ENCODE peak calls at places on chromosomes 4 and X, in ten cellular contexts. One of them, this sample, is unnamed.
A peak's percentile ranks its signal among the peaks of the same experiment; 100 is the strongest.

GRCh38 chr4:80926446-80926845 is 104.1 kb upstream of the BMP3 start:
- DNase-seq in NCI-H1048: no peak
- DNase-seq in fibroblast of mammary gland: peak; percentile 15
- DNase-seq in RKO: peak; percentile 59
- DNase-seq in GM12891: no peak
- DNase-seq in activated CD4-positive, CD25-positive, alpha-beta regulatory T cell treated with anti-CD3 and anti-CD28 coated beads, Interleukin-2, amount 50 U/mL, for 16 hours: no peak
- DNase-seq in choroid plexus epithelial cell: peak; percentile 20
- DNase-seq in astrocyte of the spinal cord: peak; percentile 8
- DNase-seq in mesendoderm: no peak
- DNase-seq in islet precursor cell: no peak
- DNase-seq in this sample: no peak

GRCh38 chr4:124253080-124253479 is 459.5 kb downstream of the ANKRD50 start:
- DNase-seq in NCI-H1048: no peak
- DNase-seq in fibroblast of mammary gland: no peak
- DNase-seq in RKO: no peak
- DNase-seq in GM12891: no peak
- DNase-seq in activated CD4-positive, CD25-positive, alpha-beta regulatory T cell treated with anti-CD3 and anti-CD28 coated beads, Interleukin-2, amount 50 U/mL, for 16 hours: no peak
- DNase-seq in choroid plexus epithelial cell: no peak
- DNase-seq in astrocyte of the spinal cord: no peak
- DNase-seq in mesendoderm: no peak
- DNase-seq in islet precursor cell: no peak
- DNase-seq in this sample: no peak

GRCh38 chrX:16559206-16559619 is 90.7 kb upstream of the S100G start:
- DNase-seq in NCI-H1048: no peak
- DNase-seq in fibroblast of mammary gland: peak; percentile 88
- DNase-seq in RKO: no peak
- DNase-seq in GM12891: no peak
- DNase-seq in activated CD4-positive, CD25-positive, alpha-beta regulatory T cell treated with anti-CD3 and anti-CD28 coated beads, Interleukin-2, amount 50 U/mL, for 16 hours: no peak
- DNase-seq in choroid plexus epithelial cell: no peak
- DNase-seq in astrocyte of the spinal cord: no peak
- DNase-seq in mesendoderm: no peak
- DNase-seq in islet precursor cell: no peak
- DNase-seq in this sample: no peak

GRCh38 chr4:101515566-101515965 is 168.2 kb upstream of the PPP3CA start:
- DNase-seq in NCI-H1048: no peak
- DNase-seq in fibroblast of mammary gland: no peak
- DNase-seq in RKO: no peak
- DNase-seq in GM12891: no peak
- DNase-seq in activated CD4-positive, CD25-positive, alpha-beta regulatory T cell treated with anti-CD3 and anti-CD28 coated beads, Interleukin-2, amount 50 U/mL, for 16 hours: no peak
- DNase-seq in choroid plexus epithelial cell: no peak
- DNase-seq in astrocyte of the spinal cord: no peak
- DNase-seq in mesendoderm: no peak
- DNase-seq in islet precursor cell: no peak
- DNase-seq in this sample: no peak

GRCh38 chr4:794911-795725 is 30.8 kb downstream of the CPLX1 start:
- DNase-seq in NCI-H1048: no peak
- DNase-seq in fibroblast of mammary gland: no peak
- DNase-seq in RKO: no peak
- DNase-seq in GM12891: no peak
- DNase-seq in activated CD4-positive, CD25-positive, alpha-beta regulatory T cell treated with anti-CD3 and anti-CD28 coated beads, Interleukin-2, amount 50 U/mL, for 16 hours: no peak
- DNase-seq in choroid plexus epithelial cell: no peak
- DNase-seq in astrocyte of the spinal cord: no peak
- DNase-seq in mesendoderm: no peak
- DNase-seq in islet precursor cell: no peak
- DNase-seq in this sample: no peak

GRCh38 chr4:169311643-169312365 is 41.0 kb upstream of the SH3RF1 start:
- DNase-seq in NCI-H1048: no peak
- DNase-seq in fibroblast of mammary gland: peak; percentile 68
- DNase-seq in RKO: peak; percentile 75
- DNase-seq in GM12891: no peak
- DNase-seq in activated CD4-positive, CD25-positive, alpha-beta regulatory T cell treated with anti-CD3 and anti-CD28 coated beads, Interleukin-2, amount 50 U/mL, for 16 hours: no peak
- DNase-seq in choroid plexus epithelial cell: peak; percentile 84
- DNase-seq in astrocyte of the spinal cord: peak; percentile 47
- DNase-seq in mesendoderm: peak; percentile 90
- DNase-seq in islet precursor cell: peak; percentile 79
- DNase-seq in this sample: no peak

GRCh38 chr4:106126062-106126461 is 189.9 kb downstream of the TBCK start:
- DNase-seq in NCI-H1048: no peak
- DNase-seq in fibroblast of mammary gland: no peak
- DNase-seq in RKO: no peak
- DNase-seq in GM12891: no peak
- DNase-seq in activated CD4-positive, CD25-positive, alpha-beta regulatory T cell treated with anti-CD3 and anti-CD28 coated beads, Interleukin-2, amount 50 U/mL, for 16 hours: no peak
- DNase-seq in choroid plexus epithelial cell: no peak
- DNase-seq in astrocyte of the spinal cord: no peak
- DNase-seq in mesendoderm: no peak
- DNase-seq in islet precursor cell: no peak
- DNase-seq in this sample: no peak

GRCh38 chr4:75530556-75531322 is 16.5 kb downstream of the THAP6 start:
- DNase-seq in NCI-H1048: no peak
- DNase-seq in fibroblast of mammary gland: no peak
- DNase-seq in RKO: no peak
- DNase-seq in GM12891: no peak
- DNase-seq in activated CD4-positive, CD25-positive, alpha-beta regulatory T cell treated with anti-CD3 and anti-CD28 coated beads, Interleukin-2, amount 50 U/mL, for 16 hours: no peak
- DNase-seq in choroid plexus epithelial cell: no peak
- DNase-seq in astrocyte of the spinal cord: no peak
- DNase-seq in mesendoderm: no peak
- DNase-seq in islet precursor cell: no peak
- DNase-seq in this sample: no peak

GRCh38 chr4:40916880-40917279 is 167.1 kb downstream of the NSUN7 start:
- DNase-seq in NCI-H1048: no peak
- DNase-seq in fibroblast of mammary gland: peak; percentile 57
- DNase-seq in RKO: no peak
- DNase-seq in GM12891: peak; percentile 53
- DNase-seq in activated CD4-positive, CD25-positive, alpha-beta regulatory T cell treated with anti-CD3 and anti-CD28 coated beads, Interleukin-2, amount 50 U/mL, for 16 hours: no peak
- DNase-seq in choroid plexus epithelial cell: peak; percentile 32
- DNase-seq in astrocyte of the spinal cord: no peak
- DNase-seq in mesendoderm: peak; percentile 85
- DNase-seq in islet precursor cell: peak; percentile 79
- DNase-seq in this sample: no peak

GRCh38 chrX:30309139-30309571 is at the start of gene NR0B1:
- DNase-seq in NCI-H1048: no peak
- DNase-seq in fibroblast of mammary gland: no peak
- DNase-seq in RKO: no peak
- DNase-seq in GM12891: no peak
- DNase-seq in activated CD4-positive, CD25-positive, alpha-beta regulatory T cell treated with anti-CD3 and anti-CD28 coated beads, Interleukin-2, amount 50 U/mL, for 16 hours: no peak
- DNase-seq in choroid plexus epithelial cell: no peak
- DNase-seq in astrocyte of the spinal cord: no peak
- DNase-seq in mesendoderm: peak; percentile 16
- DNase-seq in islet precursor cell: no peak
- DNase-seq in this sample: no peak

GRCh38 chrX:66028936-66029335 is 10.9 kb downstream of the VSIG4 start:
- DNase-seq in NCI-H1048: no peak
- DNase-seq in fibroblast of mammary gland: no peak
- DNase-seq in RKO: no peak
- DNase-seq in GM12891: no peak
- DNase-seq in activated CD4-positive, CD25-positive, alpha-beta regulatory T cell treated with anti-CD3 and anti-CD28 coated beads, Interleukin-2, amount 50 U/mL, for 16 hours: no peak
- DNase-seq in choroid plexus epithelial cell: no peak
- DNase-seq in astrocyte of the spinal cord: no peak
- DNase-seq in mesendoderm: no peak
- DNase-seq in islet precursor cell: no peak
- DNase-seq in this sample: no peak

GRCh38 chrX:49256268-49256995 is 8.1 kb downstream of the FOXP3 start:
- DNase-seq in NCI-H1048: no peak
- DNase-seq in fibroblast of mammary gland: no peak
- DNase-seq in RKO: no peak
- DNase-seq in GM12891: no peak
- DNase-seq in activated CD4-positive, CD25-positive, alpha-beta regulatory T cell treated with anti-CD3 and anti-CD28 coated beads, Interleukin-2, amount 50 U/mL, for 16 hours: no peak
- DNase-seq in choroid plexus epithelial cell: no peak
- DNase-seq in astrocyte of the spinal cord: no peak
- DNase-seq in mesendoderm: no peak
- DNase-seq in islet precursor cell: no peak
- DNase-seq in this sample: no peak

This sample was measured in GOT3.